ENCODE peak calls at places on chromosome 1, in ten cellular contexts. N, O, B, M, E, G, I, H, V and Y are unnamed samples.

GRCh38 chr1:55204997-55205396 is 10.2 kb downstream of the USP24 start:
- DNase-seq in N (no peak), O (peak; percentile 57), B (no peak), M (no peak), E (no peak), G (no peak), I (no peak), H (no peak), V (no peak), Y (no peak)

GRCh38 chr1:19372136-19372514 is 60.0 kb downstream of the SLC66A1 start:
- DNase-seq in N (no peak), O (no peak), B (no peak), M (no peak), E (no peak), G (no peak), I (no peak), H (peak; percentile 86), V (no peak), Y (no peak)

GRCh38 chr1:30165116-30165515 is 558.3 kb downstream of the MATN1 start:
- DNase-seq in N (no peak), O (no peak), B (no peak), M (no peak), E (no peak), G (no peak), I (no peak), H (no peak), V (no peak), Y (no peak)

GRCh38 chr1:20446796-20447195 is 39.2 kb downstream of the CAMK2N1 start:
- DNase-seq in N (no peak), O (no peak), B (no peak), M (no peak), E (no peak), G (no peak), I (no peak), H (no peak), V (no peak), Y (no peak)

GRCh38 chr1:36664564-36665287 is 182.0 kb upstream of the CSF3R start:
- DNase-seq in N (no peak), O (no peak), B (no peak), M (no peak), E (no peak), G (no peak), I (no peak), H (no peak), V (no peak), Y (no peak)

GRCh38 chr1:30704765-30705509 is 18.4 kb downstream of the MATN1 start:
- DNase-seq in N (no peak), O (no peak), B (no peak), M (no peak), E (peak; percentile 85), G (no peak), I (no peak), H (no peak), V (no peak), Y (no peak)

GRCh38 chr1:182304218-182305016 is 87.2 kb downstream of the GLUL start:
- DNase-seq in N (no peak), O (no peak), B (no peak), M (no peak), E (no peak), G (no peak), I (no peak), H (no peak), V (no peak), Y (no peak)

GRCh38 chr1:59072017-59072947 is 224.6 kb upstream of the FGGY start:
- DNase-seq in N (peak; percentile 26), O (no peak), B (no peak), M (no peak), E (no peak), G (no peak), I (no peak), H (no peak), V (no peak), Y (no peak)

GRCh38 chr1:168918860-168919741 is 187.4 kb upstream of the ATP1B1 start:
- DNase-seq in N (peak; percentile 66), O (no peak), B (peak; percentile 13), M (no peak), E (no peak), G (no peak), I (no peak), H (no peak), V (no peak), Y (no peak)

GRCh38 chr1:168921514-168922106 is 184.9 kb upstream of the ATP1B1 start:
- DNase-seq in N (no peak), O (no peak), B (no peak), M (no peak), E (no peak), G (no peak), I (no peak), H (no peak), V (no peak), Y (no peak)

GRCh38 chr1:168923521-168924136 is 182.9 kb upstream of the ATP1B1 start:
- DNase-seq in N (no peak), O (no peak), B (no peak), M (no peak), E (no peak), G (no peak), I (no peak), H (no peak), V (no peak), Y (no peak)

GRCh38 chr1:168917796-168918195 is 188.7 kb upstream of the ATP1B1 start:
- DNase-seq in N (no peak), O (no peak), B (no peak), M (no peak), E (no peak), G (no peak), I (no peak), H (no peak), V (no peak), Y (no peak)

DNA sequence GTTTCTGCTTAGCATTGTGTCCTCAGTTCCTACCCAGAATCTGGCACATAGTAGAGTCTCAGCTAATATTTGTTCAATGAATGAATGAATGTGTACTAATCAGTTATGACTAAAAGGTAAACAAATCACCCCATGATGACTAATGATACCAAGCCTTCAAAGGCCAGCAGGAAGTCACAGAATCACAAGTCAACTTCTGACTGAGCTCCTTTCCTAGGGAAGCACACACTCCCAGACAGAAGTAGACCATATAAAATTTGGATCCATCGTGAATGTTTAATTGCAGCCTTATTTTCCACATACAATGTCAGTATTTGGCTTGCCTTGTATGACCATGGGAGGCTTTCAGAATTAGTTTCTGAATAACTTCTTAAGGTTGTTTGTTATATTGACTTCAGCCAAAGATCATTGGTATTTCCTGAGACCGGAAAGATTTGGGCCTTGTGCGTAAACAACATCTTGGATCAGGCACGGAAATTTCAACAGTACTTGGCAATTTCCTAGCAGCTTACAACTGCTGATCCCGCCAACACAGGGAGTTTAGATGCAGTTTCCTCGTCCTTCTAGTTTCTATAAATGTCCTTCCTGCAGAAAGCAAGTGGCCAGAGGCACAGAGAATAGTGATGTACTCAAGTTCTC is 185.9 kb upstream of the ATP1B1 start:
- DNase-seq in N (no peak), O (no peak), B (no peak), M (peak; percentile 7), E (peak; percentile 76), G (no peak), I (peak; percentile 37), H (no peak), V (no peak), Y (no peak)
- TF ChIP-seq POLR2AphosphoS5 in N (no peak), O (no peak), B (no peak), M (no peak), E (peak; percentile 26), G (no peak), I (peak; percentile 74), H (no peak), V (no peak), Y (no peak)

DNA sequence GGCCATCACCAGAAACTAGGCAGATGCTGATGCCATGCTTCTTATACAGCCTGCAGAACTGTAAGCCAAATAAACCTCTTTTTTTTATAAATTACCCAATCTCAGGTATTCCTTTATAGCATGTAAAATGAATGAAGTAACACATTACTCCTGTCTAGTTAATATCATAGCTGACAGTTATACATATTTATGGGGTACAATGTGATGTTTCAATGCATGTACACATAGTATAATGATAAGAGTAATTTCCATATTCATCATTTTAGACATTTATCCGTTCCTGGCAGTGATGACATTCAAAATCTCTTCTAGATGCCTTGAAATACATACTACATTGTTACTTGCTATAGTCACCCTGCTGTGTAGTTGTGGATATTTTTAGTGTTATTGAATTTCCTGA is 85.4 kb upstream of the SLC35F3 start:
- DNase-seq in N (no peak), O (no peak), B (no peak), M (no peak), E (no peak), G (no peak), I (no peak), H (no peak), V (no peak), Y (no peak)
- TF ChIP-seq POLR2AphosphoS5 in N (no peak), O (no peak), B (no peak), M (no peak), E (no peak), G (no peak), I (no peak), H (no peak), V (no peak), Y (no peak)

GRCh38 chr1:93814059-93814794 is 64.8 kb downstream of the DNTTIP2 start:
- DNase-seq in N (peak; percentile 87), O (peak; percentile 52), B (no peak), M (peak; percentile 82), E (peak; percentile 74), G (peak; percentile 22), I (peak; percentile 68), H (peak; percentile 61), V (peak; percentile 11), Y (no peak)

GRCh38 chr1:93813076-93813475 is 65.9 kb downstream of the DNTTIP2 start:
- DNase-seq in N (no peak), O (no peak), B (no peak), M (no peak), E (no peak), G (no peak), I (no peak), H (no peak), V (no peak), Y (no peak)

GRCh38 chr1:93810316-93810715 is 68.7 kb downstream of the DNTTIP2 start:
- DNase-seq in N (no peak), O (no peak), B (no peak), M (no peak), E (no peak), G (no peak), I (no peak), H (no peak), V (no peak), Y (no peak)

GRCh38 chr1:93814795-93815737 is 63.9 kb downstream of the DNTTIP2 start:
- DNase-seq in N (peak; percentile 27), O (peak; percentile 46), B (no peak), M (no peak), E (no peak), G (no peak), I (no peak), H (no peak), V (no peak), Y (no peak)

DNA sequence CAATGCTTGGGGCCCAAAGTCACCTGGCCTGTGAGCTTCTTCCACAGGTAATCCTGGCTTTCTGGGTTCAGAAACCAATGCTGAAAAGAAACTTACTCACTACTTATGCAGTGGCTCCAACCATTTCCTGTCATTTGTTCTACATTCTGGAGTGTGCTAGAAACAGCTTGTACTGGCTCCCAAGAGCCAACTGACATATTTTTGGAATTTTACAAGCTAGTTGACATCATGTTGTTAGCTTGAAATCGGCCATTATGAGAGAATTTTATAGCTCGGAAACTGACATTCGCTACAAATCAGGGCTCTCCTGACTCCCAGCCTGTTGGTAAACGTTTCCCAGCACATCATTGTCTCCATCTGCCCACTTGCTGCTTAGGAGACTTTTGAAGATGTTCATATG is 67.4 kb downstream of the DNTTIP2 start:
- DNase-seq in N (no peak), O (no peak), B (no peak), M (no peak), E (no peak), G (no peak), I (no peak), H (no peak), V (no peak), Y (no peak)
- TF ChIP-seq POLR2AphosphoS5 in N (no peak), O (no peak), B (no peak), M (no peak), E (peak; percentile 58), G (no peak), I (no peak), H (no peak), V (no peak), Y (peak; percentile 84)

GRCh38 chr1:168782731-168783130 is 53.7 kb upstream of the DPT start:
- DNase-seq in N (no peak), O (no peak), B (no peak), M (no peak), E (no peak), G (no peak), I (no peak), H (no peak), V (no peak), Y (no peak)
- TF ChIP-seq POLR2AphosphoS5 in N (no peak), O (no peak), B (no peak), M (no peak), E (no peak), G (no peak), I (no peak), H (no peak), V (no peak), Y (no peak)